ENCODE peak calls at places on chromosomes 5 and 9, in four cellular contexts. One of them, this sample, is unnamed.

GRCh38 chr9:138065287-138065686 is 187.7 kb downstream of the CACNA1B start:
- DNase-seq in hypothalamus: no peak
- DNase-seq in HAP-1: peak; percentile 1
- DNase-seq in A549: no peak
- DNase-seq in this sample: no peak

GRCh38 chr9:35733109-35733541 is 659 bp downstream of the CREB3 start:
- DNase-seq in hypothalamus: no peak
- DNase-seq in HAP-1: peak; percentile 76
- DNase-seq in A549: peak; percentile 79
- DNase-seq in this sample: peak; percentile 58

GRCh38 chr5:157842185-157842584 is 16.8 kb downstream of the CLINT1 start:
- DNase-seq in hypothalamus: no peak
- DNase-seq in HAP-1: peak; percentile 58
- DNase-seq in A549: no peak
- DNase-seq in this sample: no peak

GRCh38 chr5:108543486-108543885 is 161.6 kb upstream of the FBXL17 start:
- DNase-seq in hypothalamus: no peak
- DNase-seq in HAP-1: no peak
- DNase-seq in A549: no peak
- DNase-seq in this sample: no peak

GRCh38 chr5:148776780-148777179 is 49.6 kb upstream of the ADRB2 start:
- DNase-seq in hypothalamus: no peak
- DNase-seq in HAP-1: no peak
- DNase-seq in A549: peak; percentile 41
- DNase-seq in this sample: peak; percentile 77

GRCh38 chr5:52838306-52839015 is 50.7 kb downstream of the ITGA1 start:
- DNase-seq in hypothalamus: no peak
- DNase-seq in HAP-1: no peak
- DNase-seq in A549: no peak
- DNase-seq in this sample: peak; percentile 73

GRCh38 chr9:125151730-125152129 is 8.4 kb upstream of the SCAI start:
- DNase-seq in hypothalamus: no peak
- DNase-seq in HAP-1: no peak
- DNase-seq in A549: no peak
- DNase-seq in this sample: no peak

GRCh38 chr5:163730206-163730782 is 224.9 kb downstream of the MAT2B start:
- DNase-seq in hypothalamus: no peak
- DNase-seq in HAP-1: no peak
- DNase-seq in A549: no peak
- DNase-seq in this sample: no peak

GRCh38 chr9:125190371-125190801 is 783 bp upstream of the PPP6C start:
- DNase-seq in hypothalamus: no peak
- DNase-seq in HAP-1: no peak
- DNase-seq in A549: no peak
- DNase-seq in this sample: no peak

GRCh38 chr5:1818784-1819183 is 17.6 kb downstream of the NDUFS6 start:
- DNase-seq in hypothalamus: no peak
- DNase-seq in HAP-1: no peak
- DNase-seq in A549: no peak
- DNase-seq in this sample: no peak

GRCh38 chr9:128008171-128008570 is 27.4 kb upstream of the EEIG1 start:
- DNase-seq in hypothalamus: no peak
- DNase-seq in HAP-1: no peak
- DNase-seq in A549: no peak
- DNase-seq in this sample: no peak

GRCh38 chr5:154446183-154447073 is 631 bp downstream of the SAP30L start:
- DNase-seq in hypothalamus: peak; percentile 30
- DNase-seq in HAP-1: peak; percentile 69
- DNase-seq in A549: peak; percentile 46
- DNase-seq in this sample: peak; percentile 73

GRCh38 chr9:107685901-107686300 is 196.3 kb upstream of the KLF4 start:
- DNase-seq in hypothalamus: no peak
- DNase-seq in HAP-1: no peak
- DNase-seq in A549: no peak
- DNase-seq in this sample: peak; percentile 79

GRCh38 chr5:96957125-96958041 is 21.5 kb downstream of the LNPEP start:
- DNase-seq in hypothalamus: no peak
- DNase-seq in HAP-1: peak; percentile 11
- DNase-seq in A549: no peak
- DNase-seq in this sample: no peak

GRCh38 chr5:140642718-140643117 is 3.5 kb downstream of the TMCO6 start:
- DNase-seq in hypothalamus: no peak
- DNase-seq in HAP-1: no peak
- DNase-seq in A549: no peak
- DNase-seq in this sample: peak; percentile 90

GRCh38 chr9:6512085-6512657 is 99.2 kb downstream of the UHRF2 start:
- DNase-seq in hypothalamus: no peak
- DNase-seq in HAP-1: no peak
- DNase-seq in A549: no peak
- DNase-seq in this sample: peak; percentile 17

GRCh38 chr5:14700478-14701436 is 36.2 kb downstream of the OTULIN start:
- DNase-seq in hypothalamus: no peak
- DNase-seq in HAP-1: no peak
- DNase-seq in A549: no peak
- DNase-seq in this sample: no peak

GRCh38 chr9:105055922-105056321 is 128.0 kb upstream of the ABCA1 start:
- DNase-seq in hypothalamus: no peak
- DNase-seq in HAP-1: no peak
- DNase-seq in A549: no peak
- DNase-seq in this sample: no peak

GRCh38 chr9:134839441-134840125 is 41.0 kb upstream of the FCN2 start:
- DNase-seq in hypothalamus: no peak
- DNase-seq in HAP-1: no peak
- DNase-seq in A549: no peak
- DNase-seq in this sample: no peak

GRCh38 chr5:54180616-54181015 is 129.8 kb downstream of the ARL15 start:
- DNase-seq in hypothalamus: no peak
- DNase-seq in HAP-1: peak; percentile 65
- DNase-seq in A549: no peak
- DNase-seq in this sample: peak; percentile 25

This sample was measured in cardiac fibroblast.